ENCODE peak calls at places on chromosomes 13 and 19, in nine cellular contexts. Z is AG08395; D is prostate gland; I is osteocyte; W is activated CD4-positive, CD25-positive, alpha-beta regulatory T cell; H is stimulated activated CD4-positive, alpha-beta T cell treated with anti-CD3 and anti-CD28 coated beads, Interleukin-1b, Interleukin-23, amount 100 ng/mL, for 1 hour; Y is T-cell; O is effector CD4-positive, alpha-beta T cell; Q is T1000. N is an unnamed sample.

GRCh38 chr13:113327391-113327765 is 30.3 kb downstream of the LAMP1 start:
- DNase-seq in Z (no peak), D (peak; percentile 34), I (no peak), W (no peak), H (no peak), Y (no peak), O (no peak), Q (no peak), N (no peak)

GRCh38 chr19:10290439-10290875 is 705 bp downstream of the ICAM5 start:
- DNase-seq in Z (no peak), D (no peak), I (no peak), W (no peak), H (no peak), Y (no peak), O (peak; percentile 9), Q (no peak), N (peak; percentile 19)

GRCh38 chr13:89029062-89029461 is 1357.9 kb downstream of the SLITRK5 start:
- DNase-seq in Z (no peak), D (no peak), I (no peak), W (no peak), H (no peak), Y (no peak), O (no peak), Q (no peak), N (no peak)

GRCh38 chr19:40691421-40692211 is 1.2 kb upstream of the NUMBL start:
- DNase-seq in Z (no peak), D (no peak), I (no peak), W (no peak), H (no peak), Y (no peak), O (no peak), Q (no peak), N (no peak)

GRCh38 chr19:29576761-29577661 is 29.1 kb upstream of the POP4 start:
- DNase-seq in Z (no peak), D (no peak), I (no peak), W (no peak), H (no peak), Y (no peak), O (no peak), Q (no peak), N (no peak)

GRCh38 chr13:101529419-101529818 is 76.9 kb downstream of the ITGBL1 start:
- DNase-seq in Z (peak; percentile 17), D (no peak), I (no peak), W (no peak), H (no peak), Y (no peak), O (no peak), Q (no peak), N (no peak)

GRCh38 chr19:48329167-48329891 is 4.0 kb downstream of the EMP3 start:
- DNase-seq in Z (no peak), D (no peak), I (no peak), W (peak; percentile 14), H (no peak), Y (no peak), O (peak; percentile 42), Q (no peak), N (peak; percentile 45)

GRCh38 chr13:41645313-41645712 is 188.0 kb downstream of the RGCC start:
- DNase-seq in Z (peak; percentile 85), D (peak; percentile 43), I (no peak), W (no peak), H (no peak), Y (no peak), O (no peak), Q (no peak), N (no peak)

GRCh38 chr13:66675620-66676019 is 554.5 kb downstream of the PCDH9 start:
- DNase-seq in Z (no peak), D (no peak), I (no peak), W (no peak), H (no peak), Y (no peak), O (no peak), Q (no peak), N (no peak)

GRCh38 chr13:97539651-97540230 is 105.8 kb downstream of the RAP2A start:
- DNase-seq in Z (no peak), D (no peak), I (no peak), W (no peak), H (no peak), Y (no peak), O (no peak), Q (no peak), N (no peak)

GRCh38 chr19:4066176-4066606 is 508 bp downstream of the ZBTB7A start:
- DNase-seq in Z (no peak), D (peak; percentile 47), I (no peak), W (peak; percentile 61), H (no peak), Y (no peak), O (peak; percentile 58), Q (no peak), N (peak; percentile 60)

GRCh38 chr19:44657211-44657921 is 13.7 kb downstream of the PVR start:
- DNase-seq in Z (peak; percentile 78), D (peak; percentile 17), I (peak; percentile 91), W (peak; percentile 50), H (peak; percentile 11), Y (peak; percentile 49), O (peak; percentile 48), Q (no peak), N (peak; percentile 55)

GRCh38 chr13:22232186-22232585 is 561.3 kb downstream of the FGF9 start:
- DNase-seq in Z (no peak), D (no peak), I (no peak), W (no peak), H (no peak), Y (no peak), O (no peak), Q (no peak), N (no peak)

GRCh38 chr19:44752816-44753618 is 4.5 kb downstream of the BCL3 start:
- DNase-seq in Z (peak; percentile 82), D (peak; percentile 89), I (peak; percentile 93), W (peak; percentile 83), H (peak; percentile 83), Y (peak; percentile 92), O (peak; percentile 93), Q (peak; percentile 88), N (peak; percentile 97)

GRCh38 chr13:51849145-51850101 is 4.4 kb upstream of the TMEM272 start:
- DNase-seq in Z (peak; percentile 19), D (no peak), I (no peak), W (no peak), H (no peak), Y (no peak), O (no peak), Q (no peak), N (peak; percentile 11)

GRCh38 chr13:46168341-46168740 is 13.6 kb downstream of the LCP1 start:
- DNase-seq in Z (no peak), D (peak; percentile 84), I (no peak), W (no peak), H (no peak), Y (no peak), O (no peak), Q (no peak), N (no peak)

GRCh38 chr19:5048091-5048726 is 79.3 kb downstream of the KDM4B start:
- DNase-seq in Z (peak; percentile 91), D (peak; percentile 79), I (peak; percentile 96), W (peak; percentile 30), H (no peak), Y (peak; percentile 52), O (peak; percentile 42), Q (peak; percentile 72), N (peak; percentile 33)

GRCh38 chr19:4870025-4870700 is 2.7 kb upstream of the PLIN3 start:
- DNase-seq in Z (peak; percentile 86), D (no peak), I (peak; percentile 86), W (no peak), H (no peak), Y (no peak), O (no peak), Q (peak; percentile 86), N (no peak)

GRCh38 chr13:32468502-32469147 is 40.7 kb upstream of the N4BP2L1 start:
- DNase-seq in Z (no peak), D (no peak), I (no peak), W (no peak), H (no peak), Y (no peak), O (no peak), Q (no peak), N (no peak)

GRCh38 chr19:46710687-46711086 is 6.2 kb downstream of the PRKD2 start:
- DNase-seq in Z (no peak), D (no peak), I (no peak), W (no peak), H (no peak), Y (no peak), O (no peak), Q (no peak), N (no peak)

GRCh38 chr13:101219609-101220265 is 196.6 kb downstream of the NALCN start:
- DNase-seq in Z (no peak), D (no peak), I (no peak), W (no peak), H (no peak), Y (no peak), O (no peak), Q (no peak), N (no peak)

GRCh38 chr19:50646074-50646807 is 3.0 kb upstream of the C19orf81 start:
- DNase-seq in Z (peak; percentile 63), D (no peak), I (no peak), W (no peak), H (no peak), Y (no peak), O (no peak), Q (no peak), N (no peak)